ENCODE peak calls at places on chromosome 12, in five cellular contexts. R, X, M, T and B are unnamed samples.
A peak's percentile ranks its signal among the peaks of the same experiment; 100 is the strongest.

GRCh38 chr12:69468237-69469026 is 1.8 kb upstream of the FRS2 start:
- DNase-seq in R (no peak), T (no peak), X (no peak), M (no peak), B (no peak)

GRCh38 chr12:120075034-120075616 is 41.4 kb downstream of the RAB35 start:
- DNase-seq in X (no peak), T (no peak), R (no peak), M (no peak), B (no peak)

GRCh38 chr12:1474567-1475153 is 119.7 kb downstream of the FBXL14 start:
- DNase-seq in X (no peak), R (peak; percentile 96), T (no peak), M (no peak), B (no peak)

GRCh38 chr12:28869197-28869596 is 279.9 kb upstream of the FAR2 start:
- DNase-seq in X (no peak), M (no peak), R (peak; percentile 83), T (no peak), B (no peak)

GRCh38 chr12:27064397-27065342 is 17.7 kb downstream of the C12orf71 start:
- DNase-seq in R (no peak), T (peak; percentile 48), X (no peak), M (no peak), B (no peak)

GRCh38 chr12:119288559-119288958 is 46.0 kb upstream of the CCDC60 start:
- DNase-seq in X (no peak), T (no peak), R (no peak), M (no peak), B (peak; percentile 29)

GRCh38 chr12:100868487-100868886 is 73.9 kb downstream of the ANO4 start:
- DNase-seq in T (no peak), X (no peak), R (peak; percentile 5), M (no peak), B (no peak)

GRCh38 chr12:59973515-59973914 is 377.7 kb downstream of the SLC16A7 start:
- DNase-seq in R (peak; percentile 45), X (no peak), M (no peak), T (no peak), B (no peak)

GRCh38 chr12:28909291-28909690 is 239.8 kb upstream of the FAR2 start:
- DNase-seq in R (peak; percentile 31), M (no peak), X (no peak), T (no peak), B (no peak)

GRCh38 chr12:132021965-132022364 is 72.2 kb downstream of the EP400 start:
- DNase-seq in M (no peak), X (no peak), R (no peak), T (no peak), B (no peak)

GRCh38 chr12:87274594-87275245 is 754.5 kb downstream of the C12orf50 start:
- DNase-seq in M (no peak), T (peak; percentile 9), R (peak; percentile 72), X (peak; percentile 17), B (no peak)

GRCh38 chr12:93164103-93164880 is 213.4 kb upstream of the NUDT4 start:
- DNase-seq in X (no peak), T (no peak), M (no peak), R (no peak), B (no peak)

GRCh38 chr12:12198124-12198523 is 68.7 kb downstream of the LRP6 start:
- DNase-seq in R (no peak), T (no peak), M (no peak), X (no peak), B (no peak)

GRCh38 chr12:28966049-28966778 is 182.9 kb upstream of the FAR2 start:
- DNase-seq in X (no peak), M (no peak), R (peak; percentile 13), T (no peak), B (no peak)

GRCh38 chr12:27246141-27246540 is 2.1 kb downstream of the STK38L start:
- DNase-seq in X (no peak), R (no peak), T (no peak), M (no peak), B (no peak)

GRCh38 chr12:90037740-90038139 is 329.1 kb upstream of the ATP2B1 start:
- DNase-seq in X (no peak), T (no peak), R (peak; percentile 34), M (no peak), B (no peak)

GRCh38 chr12:6792522-6793201 is 3.3 kb downstream of the CD4 start:
- DNase-seq in R (no peak), M (no peak), X (no peak), T (no peak), B (no peak)

GRCh38 chr12:31989987-31990386 is 30.8 kb downstream of the RESF1 start:
- DNase-seq in R (peak; percentile 62), X (no peak), T (no peak), M (no peak), B (no peak)

GRCh38 chr12:92439397-92439779 is 263.4 kb upstream of the PLEKHG7 start:
- DNase-seq in R (peak; percentile 61), T (no peak), X (no peak), M (peak; percentile 67), B (no peak)

GRCh38 chr12:83827860-83828259 is 1084.7 kb downstream of the SLC6A15 start:
- DNase-seq in M (no peak), T (peak; percentile 39), X (no peak), R (peak; percentile 70), B (peak; percentile 25)

GRCh38 chr12:12872139-12872933 is 19.0 kb upstream of the GPRC5A start:
- DNase-seq in M (no peak), T (no peak), R (peak; percentile 79), X (peak; percentile 91), B (no peak)

GRCh38 chr12:62259311-62259992 is 752 bp upstream of the USP15 start:
- DNase-seq in M (no peak), R (no peak), T (no peak), X (no peak), B (no peak)

GRCh38 chr12:100953217-100953616 is 158.6 kb downstream of the ANO4 start:
- DNase-seq in X (no peak), R (peak; percentile 30), T (no peak), M (no peak), B (no peak)

GRCh38 chr12:81896771-81897170 is 137.6 kb upstream of the PPFIA2 start:
- DNase-seq in X (no peak), R (peak; percentile 9), M (no peak), T (peak; percentile 13), B (peak; percentile 23)

GRCh38 chr12:19675361-19675760 is 236.1 kb downstream of the AEBP2 start:
- DNase-seq in M (no peak), X (no peak), R (no peak), T (no peak), B (no peak)

GRCh38 chr12:92859650-92860386 is 69.3 kb downstream of the EEA1 start:
- DNase-seq in R (no peak), T (no peak), M (no peak), X (no peak), B (no peak)

GRCh38 chr12:125561-125960 is 59.0 kb downstream of the IQSEC3 start:
- DNase-seq in R (no peak), X (no peak), T (no peak), M (no peak), B (no peak)

GRCh38 chr12:47020211-47020821 is 59.1 kb upstream of the PCED1B start:
- DNase-seq in T (no peak), M (no peak), R (no peak), X (no peak), B (no peak)

GRCh38 chr12:45268672-45269406 is 52.9 kb downstream of the ANO6 start:
- DNase-seq in R (peak; percentile 95), M (peak; percentile 57), X (peak; percentile 76), T (peak; percentile 45), B (no peak)

GRCh38 chr12:132510111-132510724 is 20.3 kb downstream of the FBRSL1 start:
- DNase-seq in T (no peak), M (no peak), R (no peak), X (no peak), B (no peak)

GRCh38 chr12:47277071-47277408 is 197.3 kb upstream of the AMIGO2 start:
- DNase-seq in R (no peak), T (no peak), M (no peak), X (no peak), B (no peak)

GRCh38 chr12:20451759-20452158 is 83.4 kb downstream of the PDE3A start:
- DNase-seq in X (no peak), M (no peak), R (peak; percentile 96), T (no peak), B (no peak)

GRCh38 chr12:70120970-70121369 is 122.3 kb upstream of the CNOT2 start:
- DNase-seq in M (no peak), T (no peak), X (no peak), R (no peak), B (no peak)

GRCh38 chr12:30440826-30441602 is 254.7 kb downstream of the IPO8 start:
- DNase-seq in X (peak; percentile 30), M (no peak), T (peak; percentile 56), R (peak; percentile 72), B (peak; percentile 32)
- TF ChIP-seq CTCF in X (peak; percentile 22), M (no peak), T (peak; percentile 67), R (peak; percentile 80), B (peak; percentile 56)

GRCh38 chr12:41368006-41368405 is 179.9 kb downstream of the PDZRN4 start:
- DNase-seq in M (no peak), X (no peak), R (peak; percentile 14), T (peak; percentile 40), B (no peak)
- TF ChIP-seq CTCF in M (no peak), X (no peak), R (peak; percentile 46), T (peak; percentile 61), B (peak; percentile 38)

GRCh38 chr12:3961573-3961972 is 88.4 kb upstream of the PARP11 start:
- DNase-seq in X (no peak), M (no peak), R (no peak), T (no peak), B (no peak)

GRCh38 chr12:3964404-3964803 is 91.2 kb upstream of the PARP11 start:
- DNase-seq in T (peak; percentile 49), R (no peak), X (no peak), M (no peak), B (peak; percentile 50)

GRCh38 chr12:3959799-3960560 is 86.8 kb upstream of the PARP11 start:
- DNase-seq in M (no peak), R (no peak), T (no peak), X (no peak), B (no peak)

GRCh38 chr12:3965096-3965495 is 91.9 kb upstream of the PARP11 start:
- DNase-seq in T (no peak), R (no peak), M (no peak), X (no peak), B (no peak)

DNA sequence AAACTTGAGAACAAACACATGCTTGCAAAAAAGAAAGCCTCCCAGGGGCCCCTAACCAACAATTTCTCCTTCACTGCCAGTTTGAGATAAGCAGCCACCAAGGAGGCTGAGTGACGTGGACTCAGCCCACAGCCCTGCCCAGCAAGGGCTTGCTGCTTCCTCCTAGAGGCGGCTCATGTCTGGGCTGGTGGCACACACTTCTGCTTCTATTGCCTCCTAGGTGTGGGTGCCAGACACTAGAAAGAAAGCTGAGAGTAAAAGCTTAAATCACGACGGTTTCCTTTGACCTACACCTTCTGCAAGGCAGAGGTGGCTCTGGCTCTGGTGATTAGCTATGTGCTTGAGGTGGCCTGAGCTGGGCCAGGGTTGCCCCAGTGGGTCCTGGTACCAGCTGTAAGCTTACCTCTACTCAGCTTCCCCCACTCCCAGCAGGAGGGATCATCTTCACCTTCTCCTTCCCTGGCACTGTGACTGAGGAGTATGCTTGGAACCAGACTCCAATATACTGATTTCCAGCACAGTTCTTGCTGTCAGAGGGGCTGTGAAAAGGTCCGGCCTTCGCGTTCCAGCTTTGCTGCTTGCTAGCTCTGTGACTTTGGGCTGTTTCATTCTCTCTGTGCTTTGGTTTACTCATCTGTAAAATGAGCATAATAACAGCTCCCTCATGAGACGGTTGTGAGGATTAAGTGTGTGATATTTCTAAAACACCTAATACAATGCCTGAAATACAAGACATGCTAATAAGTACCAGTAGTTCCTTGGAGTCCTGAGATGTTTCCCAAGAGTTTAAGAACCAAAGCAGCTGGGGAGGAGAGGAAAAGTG is 89.7 kb upstream of the PARP11 start:
- DNase-seq in M (no peak), T (no peak), X (no peak), R (no peak), B (no peak)
- TF ChIP-seq CTCF in M (no peak), T (no peak), X (no peak), R (no peak), B (no peak)

GRCh38 chr12:16563519-16563918 is 42.4 kb downstream of the LMO3 start:
- DNase-seq in M (no peak), X (no peak), R (no peak), T (no peak), B (no peak)
- TF ChIP-seq CTCF in M (no peak), X (no peak), R (no peak), T (no peak), B (no peak)